ENCODE peak calls at places on chromosomes 2 and 18, in six cellular contexts. One of them, this sample, is unnamed.

GRCh38 chr2:126385441-126385840 is 270.5 kb upstream of the GYPC start:
- DNase-seq in H1: no peak
- DNase-seq in H9: no peak
- DNase-seq in mesenchymal stem cell: no peak
- DNase-seq in IMR-90: no peak
- DNase-seq in trophoblast cell: no peak
- DNase-seq in this sample: no peak

GRCh38 chr2:211745295-211746097 is 793.1 kb downstream of the ERBB4 start:
- DNase-seq in H1: peak
- DNase-seq in H9: peak
- DNase-seq in mesenchymal stem cell: peak
- DNase-seq in IMR-90: peak
- DNase-seq in trophoblast cell: peak
- DNase-seq in this sample: peak

GRCh38 chr2:209470466-209470865 is 46.6 kb downstream of the MAP2 start:
- DNase-seq in H1: no peak
- DNase-seq in H9: no peak
- DNase-seq in mesenchymal stem cell: no peak
- DNase-seq in IMR-90: no peak
- DNase-seq in trophoblast cell: peak
- DNase-seq in this sample: no peak

GRCh38 chr2:96775160-96775559 is 14.5 kb downstream of the CNNM4 start:
- DNase-seq in H1: no peak
- DNase-seq in H9: no peak
- DNase-seq in mesenchymal stem cell: peak
- DNase-seq in IMR-90: peak
- DNase-seq in trophoblast cell: no peak
- DNase-seq in this sample: no peak

GRCh38 chr2:237156131-237156856 is 70.6 kb downstream of the COPS8 start:
- DNase-seq in H1: no peak
- DNase-seq in H9: no peak
- DNase-seq in mesenchymal stem cell: peak
- DNase-seq in IMR-90: peak
- DNase-seq in trophoblast cell: no peak
- DNase-seq in this sample: no peak

GRCh38 chr2:224211821-224212220 is 172.7 kb upstream of the SERPINE2 start:
- DNase-seq in H1: no peak
- DNase-seq in H9: no peak
- DNase-seq in mesenchymal stem cell: no peak
- DNase-seq in IMR-90: no peak
- DNase-seq in trophoblast cell: no peak
- DNase-seq in this sample: no peak

GRCh38 chr2:27205206-27205605 is 6.6 kb upstream of the ATRAID start:
- DNase-seq in H1: no peak
- DNase-seq in H9: no peak
- DNase-seq in mesenchymal stem cell: no peak
- DNase-seq in IMR-90: no peak
- DNase-seq in trophoblast cell: no peak
- DNase-seq in this sample: no peak

GRCh38 chr2:172672114-172672513 is 63.5 kb upstream of the RAPGEF4 start:
- DNase-seq in H1: no peak
- DNase-seq in H9: no peak
- DNase-seq in mesenchymal stem cell: no peak
- DNase-seq in IMR-90: peak
- DNase-seq in trophoblast cell: no peak
- DNase-seq in this sample: no peak

GRCh38 chr2:25912851-25913695 is 34.8 kb upstream of the ASXL2 start:
- DNase-seq in H1: no peak
- DNase-seq in H9: peak
- DNase-seq in mesenchymal stem cell: peak
- DNase-seq in IMR-90: peak
- DNase-seq in trophoblast cell: peak
- DNase-seq in this sample: no peak

GRCh38 chr2:46148369-46148736 is 148.9 kb upstream of the EPAS1 start:
- DNase-seq in H1: no peak
- DNase-seq in H9: no peak
- DNase-seq in mesenchymal stem cell: no peak
- DNase-seq in IMR-90: no peak
- DNase-seq in trophoblast cell: peak
- DNase-seq in this sample: no peak

GRCh38 chr2:176106636-176107539 is at the start of gene HOXD11:
- DNase-seq in H1: no peak
- DNase-seq in H9: peak
- DNase-seq in mesenchymal stem cell: no peak
- DNase-seq in IMR-90: no peak
- DNase-seq in trophoblast cell: peak
- DNase-seq in this sample: no peak

GRCh38 chr2:47867205-47867604 is 39.1 kb downstream of the FBXO11 start:
- DNase-seq in H1: no peak
- DNase-seq in H9: no peak
- DNase-seq in mesenchymal stem cell: peak
- DNase-seq in IMR-90: peak
- DNase-seq in trophoblast cell: no peak
- DNase-seq in this sample: no peak

GRCh38 chr18:37451239-37451825 is 114.3 kb downstream of the CELF4 start:
- DNase-seq in H1: no peak
- DNase-seq in H9: no peak
- DNase-seq in mesenchymal stem cell: no peak
- DNase-seq in IMR-90: no peak
- DNase-seq in trophoblast cell: no peak
- DNase-seq in this sample: no peak

GRCh38 chr2:15222856-15223255 is 338.3 kb downstream of the NBAS start:
- DNase-seq in H1: no peak
- DNase-seq in H9: no peak
- DNase-seq in mesenchymal stem cell: peak
- DNase-seq in IMR-90: no peak
- DNase-seq in trophoblast cell: no peak
- DNase-seq in this sample: no peak

DNA sequence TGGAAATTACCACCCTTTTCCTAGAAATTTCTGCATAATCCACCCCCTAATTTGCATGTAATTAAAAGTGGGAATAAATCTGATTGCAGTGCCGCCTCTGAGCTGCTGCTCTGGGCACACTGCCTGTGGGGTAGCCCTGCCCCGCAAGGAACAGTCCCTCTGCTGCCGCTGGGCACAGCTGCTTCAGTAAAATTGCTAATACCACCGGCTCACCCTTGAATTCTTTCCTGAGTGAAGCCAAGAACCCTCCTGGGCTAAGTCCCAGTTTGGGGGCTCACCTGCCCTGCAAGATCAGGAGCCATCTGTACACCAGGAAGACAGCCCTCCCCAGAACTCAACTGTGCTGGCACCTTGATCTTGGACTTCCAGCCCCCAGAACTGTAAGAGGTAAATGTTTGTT is 58.9 kb downstream of the ODC1 start:
- DNase-seq in H1: no peak
- DNase-seq in H9: no peak
- DNase-seq in mesenchymal stem cell: no peak
- DNase-seq in IMR-90: no peak
- DNase-seq in trophoblast cell: no peak
- DNase-seq in this sample: no peak
- H3K4me2 ChIP-seq in H1: no peak
- H3K4me2 ChIP-seq in H9: no peak
- H3K4me2 ChIP-seq in mesenchymal stem cell: no peak
- H3K4me2 ChIP-seq in IMR-90: no peak
- H3K4me2 ChIP-seq in trophoblast cell: no peak
- H3K4me2 ChIP-seq in this sample: no peak

DNA sequence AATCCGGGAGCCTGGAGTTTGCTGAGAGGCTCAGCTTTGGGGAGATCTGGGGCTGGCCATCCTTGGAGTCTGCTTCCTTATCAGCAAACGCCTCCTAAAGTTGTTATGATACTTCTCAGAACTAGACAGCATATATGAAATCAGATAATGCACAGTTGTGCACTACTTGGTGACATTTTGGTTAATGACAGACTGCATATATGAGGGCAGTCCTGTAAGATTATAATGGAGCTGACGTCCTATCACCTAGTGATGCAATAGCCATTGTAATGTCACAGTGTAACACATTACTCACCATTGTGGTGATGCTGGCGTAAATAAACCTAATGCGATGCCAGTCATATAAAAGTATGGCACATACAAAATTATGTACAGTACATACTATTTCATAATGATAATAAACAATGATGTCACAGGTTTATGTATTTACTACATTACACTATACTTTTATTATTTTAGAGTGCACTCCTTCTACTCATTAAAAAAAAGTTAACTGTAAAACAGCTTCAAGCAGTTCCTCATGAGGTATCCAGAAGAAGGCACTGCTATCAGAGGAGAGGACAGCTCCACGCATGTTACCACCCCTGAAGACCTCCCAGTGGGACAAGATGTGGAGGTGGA is 298.1 kb upstream of the REV1 start:
- DNase-seq in H1: no peak
- DNase-seq in H9: no peak
- DNase-seq in mesenchymal stem cell: no peak
- DNase-seq in IMR-90: peak
- DNase-seq in trophoblast cell: no peak
- DNase-seq in this sample: no peak
- H3K14ac ChIP-seq in H1: no peak
- H3K14ac ChIP-seq in H9: no peak
- H3K14ac ChIP-seq in mesenchymal stem cell: no peak
- H3K14ac ChIP-seq in IMR-90: peak
- H3K14ac ChIP-seq in trophoblast cell: no peak
- H3K14ac ChIP-seq in this sample: no peak

DNA sequence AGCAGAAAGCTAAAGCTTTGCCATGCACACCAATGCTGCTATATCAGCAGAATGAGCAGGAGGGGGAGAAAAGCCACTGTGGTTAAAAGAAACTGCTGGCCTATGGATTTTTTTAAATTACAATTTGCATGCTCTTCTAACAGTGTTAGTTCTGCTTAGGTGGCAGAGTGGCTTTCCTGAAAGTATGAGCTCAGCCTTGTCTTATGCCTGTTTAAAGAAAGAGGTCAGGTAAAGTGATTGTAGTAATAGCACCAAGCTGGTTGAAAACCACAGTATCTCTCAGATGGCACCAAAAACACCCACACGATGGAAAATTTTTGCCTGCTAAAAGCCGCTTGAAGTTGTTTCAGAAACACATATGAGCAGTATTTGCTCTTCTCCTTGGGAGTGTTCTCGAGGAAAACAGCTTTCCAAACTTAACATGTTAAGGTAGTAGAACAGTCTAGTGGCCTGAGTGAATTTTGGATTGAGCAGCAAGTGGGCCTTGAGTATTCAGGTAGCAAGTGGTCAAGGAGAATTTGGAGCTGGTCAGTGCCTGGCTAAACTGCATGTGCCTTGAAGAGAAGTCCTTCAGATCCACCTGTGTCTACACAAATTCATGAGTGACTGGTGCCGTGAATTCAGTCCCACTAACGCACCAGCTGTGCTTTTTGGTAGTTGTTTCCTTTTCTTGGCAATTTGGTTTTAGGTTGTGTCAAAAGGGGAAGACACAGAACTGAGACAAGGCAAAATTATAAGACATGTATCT is 19.6 kb upstream of the NDUFV2 start:
- DNase-seq in H1: no peak
- DNase-seq in H9: no peak
- DNase-seq in mesenchymal stem cell: no peak
- DNase-seq in IMR-90: no peak
- DNase-seq in trophoblast cell: no peak
- DNase-seq in this sample: no peak
- H3K4me2 ChIP-seq in H1: no peak
- H3K4me2 ChIP-seq in H9: no peak
- H3K4me2 ChIP-seq in mesenchymal stem cell: no peak
- H3K4me2 ChIP-seq in IMR-90: no peak
- H3K4me2 ChIP-seq in trophoblast cell: no peak
- H3K4me2 ChIP-seq in this sample: no peak

GRCh38 chr18:70220628-70221027 is 15.1 kb upstream of the RTTN start:
- DNase-seq in H1: no peak
- DNase-seq in H9: no peak
- DNase-seq in mesenchymal stem cell: no peak
- DNase-seq in IMR-90: no peak
- DNase-seq in trophoblast cell: no peak
- DNase-seq in this sample: no peak
- H3K14ac ChIP-seq in H1: no peak
- H3K14ac ChIP-seq in H9: no peak
- H3K14ac ChIP-seq in mesenchymal stem cell: no peak
- H3K14ac ChIP-seq in IMR-90: no peak
- H3K14ac ChIP-seq in trophoblast cell: no peak
- H3K14ac ChIP-seq in this sample: no peak

DNA sequence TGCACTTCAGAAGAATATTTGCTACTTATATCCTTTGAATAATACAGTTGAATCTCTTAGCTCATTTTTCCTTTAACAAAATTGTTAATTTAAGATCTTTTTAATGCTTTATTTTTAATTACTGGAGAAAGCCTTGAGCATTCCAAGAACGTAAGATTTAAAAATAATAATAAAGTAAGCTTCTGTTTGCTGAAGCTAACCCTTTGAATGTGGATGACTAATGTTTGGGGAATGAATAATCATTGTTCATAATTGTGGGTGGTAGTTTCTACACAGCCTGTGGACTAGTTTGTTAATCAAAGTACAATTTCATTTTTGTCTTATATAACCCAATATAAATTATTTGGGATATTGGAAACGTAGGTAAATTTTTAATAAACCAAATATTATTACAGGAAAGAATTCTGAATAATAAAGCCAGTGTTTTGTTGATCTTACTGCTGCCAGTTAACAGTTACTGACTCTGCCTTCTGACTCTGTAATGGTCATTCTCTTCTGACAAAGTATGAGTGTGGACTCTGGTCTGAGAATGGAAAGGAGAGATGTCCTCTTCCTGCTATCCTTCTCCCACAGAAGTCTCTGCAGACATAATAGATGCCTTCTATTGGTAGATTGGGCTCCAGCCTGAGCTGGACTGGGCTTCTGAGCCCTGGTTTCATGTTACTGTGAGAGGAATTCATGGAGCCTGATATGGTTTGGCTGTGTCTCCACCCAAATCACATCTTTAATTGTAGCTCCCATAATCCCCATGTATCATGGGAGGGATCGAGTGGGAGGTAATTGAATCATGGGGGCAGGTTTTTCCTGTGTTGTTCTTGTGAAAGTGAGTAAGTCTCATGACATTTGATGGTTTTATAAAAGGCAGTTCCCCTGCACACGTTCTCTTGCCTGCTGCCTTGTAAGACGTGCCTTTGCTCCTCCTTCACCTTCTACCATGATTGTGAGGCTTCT is 292.7 kb upstream of the SLC39A10 start:
- DNase-seq in H1: no peak
- DNase-seq in H9: no peak
- DNase-seq in mesenchymal stem cell: peak
- DNase-seq in IMR-90: peak
- DNase-seq in trophoblast cell: no peak
- DNase-seq in this sample: no peak
- H3K4me2 ChIP-seq in H1: no peak
- H3K4me2 ChIP-seq in H9: no peak
- H3K4me2 ChIP-seq in mesenchymal stem cell: no peak
- H3K4me2 ChIP-seq in IMR-90: peak
- H3K4me2 ChIP-seq in trophoblast cell: no peak
- H3K4me2 ChIP-seq in this sample: no peak

GRCh38 chr18:76537621-76538020 is 42.6 kb upstream of the ZNF516 start:
- DNase-seq in H1: no peak
- DNase-seq in H9: no peak
- DNase-seq in mesenchymal stem cell: no peak
- DNase-seq in IMR-90: no peak
- DNase-seq in trophoblast cell: no peak
- DNase-seq in this sample: no peak
- H3K14ac ChIP-seq in H1: no peak
- H3K14ac ChIP-seq in H9: no peak
- H3K14ac ChIP-seq in mesenchymal stem cell: no peak
- H3K14ac ChIP-seq in IMR-90: no peak
- H3K14ac ChIP-seq in trophoblast cell: no peak
- H3K14ac ChIP-seq in this sample: no peak